ENCODE peak calls at places on chromosomes 7 and 10, in nine cellular contexts. D is neural crest cell; X is OCI-M1; K is stimulated activated CD8-positive, alpha-beta memory T cell treated with anti-CD3 and anti-CD28 coated beads, Interleukin-4, amount 100 ng/mL, for 24 hours; S is AG09309; P is NCI-H748 treated with DMSO at 0.1 percent for 48 hours; Q is AG09319; J is NCI-H524 treated with DMSO at 0.1 percent for 48 hours; O is globus pallidus. H is an unnamed sample.

GRCh38 chr7:123797673-123798526 is 47.1 kb upstream of the HYAL4 start:
- DNase-seq in X (peak; percentile 71), Q (peak; percentile 67), S (peak; percentile 45), O (peak; percentile 37), K (no peak), P (peak; percentile 88), D (no peak), J (peak; percentile 20), H (peak; percentile 38)

GRCh38 chr10:24118246-24118645 is 90.7 kb upstream of the KIAA1217 start:
- DNase-seq in D (no peak), O (no peak), P (no peak), S (no peak), Q (no peak), X (no peak), K (no peak), J (peak; percentile 62), H (no peak)

GRCh38 chr7:142030294-142030693 is 34.6 kb downstream of the MGAM start:
- DNase-seq in S (no peak), X (peak; percentile 2), K (no peak), P (no peak), D (no peak), Q (no peak), J (no peak), O (no peak), H (no peak)

GRCh38 chr7:105268056-105268455 is 120.7 kb downstream of the SRPK2 start:
- DNase-seq in X (no peak), K (no peak), Q (no peak), S (peak; percentile 39), D (no peak), J (no peak), P (no peak), O (no peak), H (peak; percentile 60)

GRCh38 chr7:158973440-158973839 is 117.1 kb downstream of the DYNC2I1 start:
- DNase-seq in Q (no peak), K (no peak), O (no peak), P (no peak), D (peak; percentile 54), S (no peak), J (no peak), X (no peak), H (no peak)

GRCh38 chr7:3238525-3239210 is 62.4 kb upstream of the SDK1 start:
- DNase-seq in J (no peak), P (no peak), D (no peak), O (no peak), Q (no peak), X (no peak), K (no peak), S (no peak), H (no peak)

GRCh38 chr7:22043367-22043766 is 97.7 kb upstream of the CDCA7L start:
- DNase-seq in X (no peak), O (no peak), D (no peak), P (no peak), J (no peak), S (no peak), Q (no peak), K (no peak), H (no peak)

GRCh38 chr10:75165684-75166622 is 44.6 kb upstream of the VDAC2 start:
- DNase-seq in S (no peak), J (no peak), Q (no peak), P (no peak), D (no peak), O (no peak), K (no peak), X (peak; percentile 73), H (no peak)

GRCh38 chr10:60390224-60390626 is 550 bp upstream of the ANK3 start:
- DNase-seq in X (no peak), K (no peak), D (no peak), J (no peak), Q (no peak), O (peak; percentile 75), P (no peak), S (no peak), H (no peak)

GRCh38 chr10:119370046-119370770 is 162.8 kb downstream of the GRK5 start:
- DNase-seq in O (no peak), S (peak; percentile 41), P (no peak), D (no peak), X (no peak), Q (peak; percentile 84), J (no peak), K (no peak), H (peak; percentile 92)

GRCh38 chr10:68239596-68240150 is 7.8 kb upstream of the ATOH7 start:
- DNase-seq in D (no peak), K (no peak), J (no peak), Q (no peak), P (no peak), O (no peak), X (no peak), S (no peak), H (no peak)

GRCh38 chr10:113099431-113100298 is 149.6 kb downstream of the TCF7L2 start:
- DNase-seq in X (no peak), Q (no peak), J (peak; percentile 28), D (no peak), O (no peak), S (no peak), K (no peak), P (peak; percentile 27), H (no peak)

GRCh38 chr7:5494683-5495561 is 71.3 kb upstream of the TNRC18 start:
- DNase-seq in D (peak; percentile 80), K (peak; percentile 61), S (peak; percentile 13), Q (no peak), X (peak; percentile 75), P (peak; percentile 55), J (no peak), O (peak; percentile 74), H (peak; percentile 92)

GRCh38 chr7:117764031-117764430 is 109.2 kb downstream of the CTTNBP2 start:
- DNase-seq in O (no peak), D (no peak), J (no peak), X (no peak), K (no peak), P (no peak), S (no peak), Q (no peak), H (no peak)

GRCh38 chr7:34837316-34837715 is 179.3 kb downstream of the NPSR1 start:
- DNase-seq in D (no peak), P (no peak), X (no peak), O (no peak), Q (no peak), S (no peak), J (no peak), K (no peak), H (no peak)

GRCh38 chr10:48599830-48600134 is 5.1 kb downstream of the ARHGAP22 start:
- DNase-seq in S (no peak), X (no peak), J (no peak), K (no peak), P (no peak), D (no peak), O (peak; percentile 51), Q (no peak), H (no peak)

GRCh38 chr7:109879429-109879828 is 1211.5 kb upstream of the LRRN3 start:
- DNase-seq in O (no peak), K (no peak), P (peak; percentile 84), Q (no peak), S (no peak), X (no peak), D (no peak), J (peak; percentile 58), H (no peak)

GRCh38 chr7:33193308-33193864 is 64.0 kb downstream of the BBS9 start:
- DNase-seq in O (no peak), P (no peak), D (no peak), K (no peak), Q (no peak), X (no peak), S (no peak), J (no peak), H (no peak)

GRCh38 chr10:97131702-97132101 is 54.1 kb downstream of the SLIT1 start:
- DNase-seq in S (peak; percentile 10), O (no peak), J (no peak), P (no peak), K (no peak), Q (peak; percentile 28), D (no peak), X (no peak), H (no peak)

GRCh38 chr7:130278892-130279690 is 12.4 kb downstream of the CPA2 start:
- DNase-seq in P (no peak), J (no peak), S (no peak), D (no peak), O (no peak), K (no peak), X (no peak), Q (no peak), H (no peak)

GRCh38 chr10:70578371-70578947 is 24.1 kb downstream of the PRF1 start:
- DNase-seq in S (no peak), J (no peak), P (no peak), X (peak; percentile 89), O (no peak), D (no peak), Q (no peak), K (peak; percentile 40), H (no peak)

GRCh38 chr7:111650456-111650999 is 88.2 kb upstream of the IMMP2L start:
- DNase-seq in P (no peak), D (no peak), J (no peak), Q (peak; percentile 28), O (no peak), X (no peak), S (no peak), K (no peak), H (peak; percentile 22)

GRCh38 chr7:141416691-141417268 is 134.4 kb upstream of the AGK start:
- DNase-seq in D (no peak), K (no peak), O (no peak), P (peak; percentile 44), X (no peak), J (no peak), S (no peak), Q (no peak), H (no peak)

GRCh38 chr10:103416436-103417147 is 20.2 kb downstream of the PDCD11 start:
- DNase-seq in S (peak; percentile 38), Q (peak; percentile 39), X (peak; percentile 78), P (peak; percentile 4), D (peak; percentile 40), O (peak; percentile 31), K (peak; percentile 20), J (peak; percentile 0), H (peak; percentile 61)

GRCh38 chr7:8436965-8437364 is 3.6 kb downstream of the NXPH1 start:
- DNase-seq in J (no peak), D (peak; percentile 55), P (peak; percentile 85), K (peak; percentile 19), O (peak; percentile 24), S (no peak), Q (no peak), X (peak; percentile 54), H (peak; percentile 24)

GRCh38 chr7:79308176-79308575 is 145.3 kb downstream of the MAGI2 start:
- DNase-seq in Q (no peak), K (no peak), O (no peak), S (no peak), P (no peak), J (no peak), D (no peak), X (no peak), H (no peak)

GRCh38 chr7:66099551-66100407 is 14.9 kb upstream of the CRCP start:
- DNase-seq in D (peak; percentile 26), K (no peak), J (peak; percentile 15), O (no peak), X (peak; percentile 88), P (peak; percentile 66), Q (peak; percentile 73), S (peak; percentile 72), H (peak; percentile 43)

GRCh38 chr7:143216151-143216550 is 5.7 kb upstream of the TAS2R40 start:
- DNase-seq in K (no peak), O (no peak), S (peak; percentile 5), J (no peak), D (no peak), P (no peak), X (no peak), Q (no peak), H (peak; percentile 64)

GRCh38 chr10:90960355-90960814 is 39.5 kb upstream of the ANKRD1 start:
- DNase-seq in Q (peak; percentile 11), S (peak; percentile 71), D (no peak), X (no peak), P (no peak), K (no peak), J (no peak), O (no peak), H (peak; percentile 66)

GRCh38 chr10:96556003-96556402 is 30.8 kb downstream of the TM9SF3 start:
- DNase-seq in Q (no peak), X (peak; percentile 64), O (peak; percentile 40), K (no peak), P (no peak), D (no peak), J (no peak), S (no peak), H (peak; percentile 17)

GRCh38 chr10:116721991-116722392 is 20.4 kb downstream of the HSPA12A start:
- DNase-seq in J (no peak), Q (no peak), S (no peak), O (no peak), X (no peak), P (no peak), K (no peak), D (peak; percentile 8), H (no peak)

H was measured in AG20443.